ENCODE peak calls at places on chromosome 2, in six cellular contexts. R is IMR-90, L is PC-9, S is H9, M is astrocyte, Y is HCT116. G is an unnamed sample.

GRCh38 chr2:14137643-14138042 is 494.9 kb upstream of the LRATD1 start:
- DNase-seq in M (no peak), R (no peak), L (no peak), Y (no peak), S (peak; percentile 61), G (no peak)

GRCh38 chr2:240790370-240791210 is 29.4 kb downstream of the KIF1A start:
- DNase-seq in S (no peak), M (no peak), R (no peak), L (no peak), Y (no peak), G (no peak)

GRCh38 chr2:18104583-18105224 is 226.2 kb downstream of the KCNS3 start:
- DNase-seq in Y (no peak), R (no peak), S (no peak), M (no peak), L (peak; percentile 46), G (no peak)

GRCh38 chr2:240919161-240919781 is 13.1 kb downstream of the CROCC2 start:
- DNase-seq in M (no peak), S (no peak), L (no peak), Y (no peak), R (no peak), G (no peak)

GRCh38 chr2:24253303-24253919 is 78.6 kb downstream of the FAM228A start:
- DNase-seq in S (no peak), M (peak; percentile 15), R (peak; percentile 41), L (no peak), Y (no peak), G (no peak)

GRCh38 chr2:186940463-186940862 is 91.5 kb upstream of the ZSWIM2 start:
- DNase-seq in S (no peak), L (no peak), M (no peak), Y (no peak), R (no peak), G (no peak)

GRCh38 chr2:121037480-121037879 is 247.5 kb downstream of the TFCP2L1 start:
- DNase-seq in L (no peak), S (no peak), M (no peak), Y (no peak), R (no peak), G (no peak)

GRCh38 chr2:240462073-240462703 is 26.7 kb downstream of the GPC1 start:
- DNase-seq in L (no peak), S (peak; percentile 24), M (no peak), R (no peak), Y (no peak), G (no peak)

GRCh38 chr2:230697676-230698075 is 15.0 kb upstream of the CAB39 start:
- DNase-seq in Y (peak; percentile 79), M (peak; percentile 60), R (peak; percentile 62), L (no peak), S (no peak), G (no peak)

GRCh38 chr2:149906871-149907270 is 319.3 kb upstream of the MMADHC start:
- DNase-seq in S (no peak), Y (no peak), L (no peak), R (no peak), M (no peak), G (no peak)

GRCh38 chr2:121084137-121084680 is 200.8 kb downstream of the TFCP2L1 start:
- DNase-seq in S (no peak), L (no peak), R (no peak), Y (no peak), M (no peak), G (no peak)

GRCh38 chr2:69538872-69539548 is 101.8 kb upstream of the NFU1 start:
- DNase-seq in L (peak; percentile 58), M (no peak), S (no peak), R (no peak), Y (no peak), G (no peak)

GRCh38 chr2:107592225-107592624 is 234.5 kb upstream of the RGPD4 start:
- DNase-seq in S (no peak), Y (no peak), R (no peak), M (no peak), L (no peak), G (no peak)

GRCh38 chr2:188315750-188316149 is 24.1 kb downstream of the GULP1 start:
- DNase-seq in L (no peak), R (no peak), M (no peak), S (no peak), Y (no peak), G (no peak)

GRCh38 chr2:190860985-190861721 is 19.5 kb upstream of the GLS start:
- DNase-seq in Y (no peak), M (peak; percentile 86), L (peak; percentile 71), S (peak; percentile 76), R (peak; percentile 73), G (no peak)
- H3K4me2 ChIP-seq in Y (peak overlapping the region; percentile 24), M (peak overlapping the region; percentile 81), L (no peak overlapping the region), S (peak overlapping the region; percentile 11), R (peak overlapping the region; percentile 14), G (no peak overlapping the region)

DNA sequence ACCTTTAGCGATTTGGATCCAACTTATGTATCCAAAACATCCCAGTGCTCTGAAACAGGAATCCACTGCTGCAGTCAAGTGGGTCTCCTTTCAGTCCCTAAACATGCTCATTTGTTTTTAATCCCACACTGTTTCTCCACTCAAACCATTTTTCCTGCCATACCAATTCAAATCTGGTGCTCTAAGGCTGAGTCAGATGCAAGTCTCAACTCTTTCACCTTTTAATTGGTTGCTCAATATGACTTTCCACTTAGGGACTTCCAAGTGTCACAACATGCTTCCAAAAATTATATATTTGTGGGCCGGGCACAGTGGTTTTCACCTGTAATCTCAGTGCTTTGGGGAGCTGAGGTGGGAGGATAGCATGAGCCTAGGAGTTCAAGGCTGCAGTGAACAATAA is 113.4 kb upstream of the TANK start:
- DNase-seq in Y (no peak), R (peak; percentile 18), S (no peak), L (no peak), M (no peak), G (no peak)
- TF ChIP-seq CTCF in Y (no peak), R (no peak), S (no peak), L (no peak), M (no peak), G (no peak)

GRCh38 chr2:898319-898718 is 52.3 kb upstream of the SNTG2 start:
- DNase-seq in L (no peak), S (peak; percentile 75), Y (peak; percentile 18), R (no peak), M (no peak), G (peak; percentile 7)

GRCh38 chr2:892892-893291 is 57.8 kb upstream of the SNTG2 start:
- DNase-seq in S (no peak), L (no peak), M (no peak), R (no peak), Y (no peak), G (no peak)

GRCh38 chr2:893311-893710 is 57.3 kb upstream of the SNTG2 start:
- DNase-seq in M (no peak), Y (peak; percentile 77), L (no peak), R (no peak), S (peak; percentile 98), G (no peak)

GRCh38 chr2:892401-892800 is 58.2 kb upstream of the SNTG2 start:
- DNase-seq in L (no peak), S (peak; percentile 19), Y (no peak), M (no peak), R (no peak), G (no peak)

GRCh38 chr2:897091-897490 is 53.6 kb upstream of the SNTG2 start:
- DNase-seq in Y (no peak), L (no peak), M (no peak), R (no peak), S (peak; percentile 8), G (no peak)
- H3K4me2 ChIP-seq in Y (no peak overlapping the region), L (no peak overlapping the region), M (no peak overlapping the region), R (no peak overlapping the region), S (no peak overlapping the region), G (no peak overlapping the region)

DNA sequence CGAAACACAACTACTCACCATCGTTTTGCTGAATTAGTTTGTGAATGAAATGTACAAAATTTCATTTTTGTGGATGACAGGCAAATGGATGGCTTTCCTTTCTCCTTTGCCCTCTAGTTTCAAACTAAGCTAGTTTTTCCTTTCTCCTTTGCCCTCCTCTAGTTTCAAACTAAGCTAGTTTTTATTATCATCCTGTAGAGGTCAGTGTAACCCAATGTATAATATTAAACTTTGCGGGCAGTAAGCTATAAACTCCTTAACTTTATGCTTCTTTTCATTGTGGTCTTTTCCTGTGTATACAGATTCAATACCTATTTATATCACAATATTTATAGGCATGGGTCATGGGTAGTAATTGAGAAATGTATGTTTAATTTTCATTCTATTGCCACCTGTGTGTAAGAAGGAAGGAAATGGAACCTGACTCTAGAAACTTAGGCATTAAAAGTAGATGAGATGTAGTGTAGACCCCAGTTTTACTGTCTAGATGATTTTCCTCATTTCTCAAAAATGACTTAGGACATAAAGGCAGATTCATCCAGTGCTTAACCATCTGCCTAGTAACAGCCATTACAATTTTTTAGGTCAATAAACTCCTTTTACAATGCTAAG is 58.1 kb downstream of the MAP3K19 start:
- DNase-seq in M (peak; percentile 10), R (peak; percentile 50), L (no peak), Y (peak; percentile 18), S (no peak), G (peak; percentile 48)
- TF ChIP-seq CTCF in M (peak; percentile 32), R (peak; percentile 56), L (peak; percentile 73), Y (peak; percentile 65), S (peak; percentile 70), G (peak; percentile 86)

GRCh38 chr2:118221952-118222594 is 133.8 kb downstream of the INSIG2 start:
- DNase-seq in L (peak; percentile 64), M (peak; percentile 67), R (peak; percentile 76), S (peak; percentile 38), Y (peak; percentile 53), G (peak; percentile 60)
- H3K4me2 ChIP-seq in L (no peak overlapping the region), M (no peak overlapping the region), R (no peak overlapping the region), S (no peak overlapping the region), Y (no peak overlapping the region), G (no peak overlapping the region)

GRCh38 chr2:205323929-205324328 is 358.4 kb upstream of the NRP2 start:
- DNase-seq in M (no peak), Y (no peak), S (no peak), R (no peak), L (no peak), G (peak; percentile 1)
- TF ChIP-seq CTCF in M (peak; percentile 21), Y (peak; percentile 39), S (peak; percentile 82), R (peak; percentile 39), L (peak; percentile 37), G (peak; percentile 65)

GRCh38 chr2:104849618-104850097 is 4.3 kb upstream of the POU3F3 start:
- DNase-seq in L (no peak), M (peak; percentile 66), Y (peak; percentile 38), R (peak; percentile 45), S (peak; percentile 63), G (peak; percentile 74)
- H3K4me2 ChIP-seq in L (no peak overlapping the region), M (peak overlapping the region; percentile 98), Y (no peak overlapping the region), R (no peak overlapping the region), S (peak overlapping the region; percentile 2), G (no peak overlapping the region)

GRCh38 chr2:1823187-1824169 is 79.2 kb upstream of the PXDN start:
- DNase-seq in L (no peak), Y (no peak), M (no peak), R (no peak), S (peak; percentile 93), G (no peak)
- TF ChIP-seq CTCF in L (no peak), Y (no peak), M (no peak), R (no peak), S (peak; percentile 60), G (no peak)